ENCODE peak calls at places on chromosomes 11 and 22, in five cellular contexts. M is cardiac muscle cell, H is IMR-90, T is bronchial epithelial cell, F is colonic mucosa. V is an unnamed sample.

GRCh38 chr22:19884161-19884953 is 29.7 kb upstream of the GNB1L start:
- DNase-seq in F (no peak), H (no peak), T (no peak), M (no peak), V (no peak)

GRCh38 chr11:120622189-120622912 is 110.8 kb downstream of the GRIK4 start:
- DNase-seq in M (no peak), H (no peak), F (no peak), T (peak), V (no peak)

GRCh38 chr11:104254347-104254746 is 90.4 kb upstream of the PDGFD start:
- DNase-seq in F (peak), H (no peak), M (peak), T (peak), V (peak)

GRCh38 chr11:86314636-86315035 is 12.6 kb downstream of the HIKESHI start:
- DNase-seq in F (no peak), T (no peak), H (no peak), M (no peak), V (no peak)

GRCh38 chr11:119101367-119101758 is 290 bp downstream of the DPAGT1 start:
- DNase-seq in T (no peak), F (peak), M (no peak), H (no peak), V (no peak)

GRCh38 chr11:95923730-95924413 is at the start of gene MTMR2:
- DNase-seq in H (peak), F (peak), T (peak), M (peak), V (peak)

GRCh38 chr11:124759268-124760204 is 2.6 kb downstream of the ESAM start:
- DNase-seq in T (no peak), H (no peak), F (no peak), M (peak), V (no peak)

GRCh38 chr22:19877626-19878339 is 23.1 kb upstream of the GNB1L start:
- DNase-seq in M (no peak), T (no peak), H (peak), F (no peak), V (no peak)

GRCh38 chr11:86395061-86395551 is 20.4 kb downstream of the CCDC81 start:
- DNase-seq in F (no peak), H (peak), M (peak), T (no peak), V (peak)

GRCh38 chr11:69044111-69045013 is 4.4 kb upstream of the TPCN2 start:
- DNase-seq in M (peak), H (peak), T (peak), F (peak), V (peak)

GRCh38 chr22:42621505-42622002 is 6.9 kb upstream of the POLDIP3 start:
- DNase-seq in T (peak), H (peak), F (peak), M (peak), V (peak)

GRCh38 chr11:66251811-66252210 is 16.6 kb upstream of the RAB1B start:
- DNase-seq in F (no peak), M (no peak), H (no peak), T (no peak), V (no peak)

GRCh38 chr11:70343631-70344030 is 54.7 kb upstream of the CTTN start:
- DNase-seq in H (no peak), T (no peak), F (no peak), M (no peak), V (no peak)

GRCh38 chr22:23289851-23290724 is 109.8 kb downstream of the BCR start:
- DNase-seq in F (peak), H (peak), M (peak), T (peak), V (peak)

GRCh38 chr11:116162541-116163230 is 610.1 kb downstream of the BUD13 start:
- DNase-seq in F (no peak), H (no peak), M (no peak), T (no peak), V (no peak)

GRCh38 chr11:67382481-67383136 is 9.2 kb upstream of the RAD9A start:
- DNase-seq in T (peak), H (peak), M (peak), F (peak), V (peak)

GRCh38 chr22:48868554-48868953 is 959.1 kb downstream of the BRD1 start:
- DNase-seq in T (no peak), H (no peak), M (no peak), F (no peak), V (no peak)

GRCh38 chr22:50165438-50166123 is 5.0 kb upstream of the PANX2 start:
- DNase-seq in M (no peak), H (no peak), F (no peak), T (no peak), V (no peak)

GRCh38 chr22:49362393-49362792 is 465.3 kb downstream of the BRD1 start:
- DNase-seq in F (peak), T (no peak), M (no peak), H (no peak), V (no peak)

GRCh38 chr11:64120951-64121569 is 44.9 kb downstream of the MACROD1 start:
- DNase-seq in H (peak), F (no peak), M (no peak), T (peak), V (peak)

GRCh38 chr22:49561338-49561737 is 266.3 kb downstream of the BRD1 start:
- DNase-seq in M (no peak), T (no peak), F (no peak), H (no peak), V (no peak)

GRCh38 chr11:125167954-125168821 is 3.6 kb downstream of the PKNOX2 start:
- DNase-seq in T (no peak), M (no peak), H (peak), F (no peak), V (no peak)

DNA sequence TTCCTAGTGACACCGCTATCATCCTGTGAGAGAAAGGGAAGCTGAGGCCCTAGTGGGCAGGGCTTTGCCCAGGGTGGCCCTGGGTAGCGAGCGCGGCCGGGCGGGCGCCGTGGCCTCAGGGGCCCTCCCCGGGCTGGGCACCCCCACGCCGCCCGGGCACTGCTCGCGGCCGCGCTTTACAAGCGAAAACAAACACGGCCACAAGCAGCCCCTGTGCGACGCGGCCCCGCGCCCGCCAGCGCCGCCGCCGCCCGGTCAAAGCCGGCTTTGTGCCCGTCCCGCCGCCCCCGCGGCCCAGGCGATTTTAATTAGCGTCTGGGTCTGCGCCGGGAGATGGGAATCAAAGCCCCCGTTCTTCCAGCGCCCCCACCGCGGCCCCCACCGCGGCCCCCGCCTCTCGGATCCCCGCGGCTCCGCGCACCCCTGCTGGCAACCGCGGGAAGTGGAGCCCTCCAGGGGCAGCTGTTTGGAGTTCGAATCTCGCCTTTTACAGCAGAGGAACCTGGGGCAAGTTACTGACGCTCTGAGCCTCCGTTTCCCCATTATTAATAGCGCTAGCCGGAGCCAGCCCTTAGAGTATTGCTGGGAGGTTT is 47.9 kb downstream of the CHRDL2 start:
- DNase-seq in F (no peak), M (no peak), H (no peak), T (no peak), V (no peak)
- TF ChIP-seq CTCF in F (peak), M (peak), H (peak), T (peak), V (peak)

GRCh38 chr11:62737196-62737595 is 8.9 kb downstream of the TTC9C start:
- DNase-seq in M (no peak), H (no peak), F (no peak), T (no peak), V (no peak)
- H3K4me3 ChIP-seq in M (no peak), H (no peak), F (no peak), T (no peak), V (no peak)

GRCh38 chr22:33917744-33918406 is 2.4 kb downstream of the LARGE1 start:
- DNase-seq in H (peak), F (no peak), T (no peak), M (no peak), V (no peak)
- TF ChIP-seq CTCF in H (peak), F (no peak), T (no peak), M (no peak), V (no peak)

GRCh38 chr11:45266693-45267451 is 19.3 kb downstream of the SYT13 start:
- DNase-seq in F (peak), M (no peak), T (no peak), H (no peak), V (no peak)

GRCh38 chr11:45262900-45263299 is 23.2 kb downstream of the SYT13 start:
- DNase-seq in T (no peak), F (no peak), M (no peak), H (no peak), V (no peak)

GRCh38 chr11:45263773-45264172 is 22.4 kb downstream of the SYT13 start:
- DNase-seq in T (no peak), F (no peak), M (no peak), H (no peak), V (no peak)

GRCh38 chr11:45265963-45266692 is 20.0 kb downstream of the SYT13 start:
- DNase-seq in H (no peak), T (peak), M (no peak), F (peak), V (peak)

DNA sequence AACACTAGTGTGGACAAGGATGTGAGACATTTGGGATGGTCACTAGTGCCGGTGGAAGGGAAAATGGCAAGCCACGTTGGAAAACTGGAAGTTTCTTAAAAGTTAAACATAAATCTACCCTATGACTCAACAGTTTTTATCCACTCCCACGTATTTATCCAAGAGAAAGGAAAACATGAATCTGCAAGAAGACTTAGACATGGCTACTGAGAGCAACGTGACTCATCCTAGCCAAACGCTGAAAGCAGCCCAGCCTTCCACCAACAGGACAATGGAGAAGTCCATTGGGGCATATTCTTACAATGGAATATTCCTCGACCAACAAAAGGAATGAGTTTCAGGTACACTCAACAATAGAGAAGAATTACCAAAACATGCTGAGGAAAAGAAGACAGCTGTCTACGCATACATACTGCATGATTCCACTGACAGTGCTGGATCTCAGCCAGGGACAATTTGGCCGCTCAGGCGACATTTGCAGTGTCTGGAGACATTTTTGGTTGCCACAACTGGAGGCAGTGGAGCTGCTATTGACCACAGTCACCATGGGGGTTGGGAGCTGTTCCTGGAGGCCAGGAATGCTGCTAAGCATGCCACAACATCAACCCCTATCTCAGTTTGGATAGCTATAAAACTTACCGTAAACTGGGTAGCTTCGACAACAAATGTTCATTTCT is 21.2 kb downstream of the SYT13 start:
- DNase-seq in T (peak), M (no peak), H (peak), F (no peak), V (peak)
- H3K4me3 ChIP-seq in T (no peak), M (no peak), H (no peak), F (no peak), V (no peak)

GRCh38 chr22:45757936-45758335 is 86.3 kb downstream of the ATXN10 start:
- DNase-seq in T (no peak), F (no peak), M (no peak), H (no peak), V (no peak)

GRCh38 chr22:45754822-45755221 is 83.2 kb downstream of the ATXN10 start:
- DNase-seq in F (no peak), M (no peak), H (no peak), T (no peak), V (no peak)

GRCh38 chr22:45756558-45756957 is 84.9 kb downstream of the ATXN10 start:
- DNase-seq in H (peak), F (no peak), M (no peak), T (no peak), V (no peak)

GRCh38 chr22:45758603-45759002 is 87.0 kb downstream of the ATXN10 start:
- DNase-seq in M (no peak), T (no peak), H (no peak), F (no peak), V (no peak)

DNA sequence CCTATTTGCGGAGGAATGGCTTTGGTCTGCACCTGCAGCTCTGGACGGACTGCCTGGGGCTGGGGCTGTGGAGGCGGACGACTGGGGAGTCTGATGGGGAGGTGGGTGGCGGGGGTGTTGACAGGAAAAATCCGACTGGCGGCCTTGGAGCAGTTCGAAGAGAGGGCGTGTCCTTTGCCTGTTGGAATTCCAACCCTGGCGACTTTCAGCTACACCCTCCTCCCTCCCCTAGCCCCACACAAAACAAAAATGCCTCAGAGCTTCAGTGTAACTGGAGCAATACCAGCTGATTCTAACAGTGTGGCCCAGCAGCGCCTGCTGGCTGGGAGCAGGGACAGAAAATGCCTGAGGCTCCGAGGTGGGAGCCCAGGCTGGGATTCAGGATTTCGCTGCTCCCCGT is 85.4 kb downstream of the ATXN10 start:
- DNase-seq in M (peak), T (no peak), F (no peak), H (peak), V (no peak)
- TF ChIP-seq CTCF in M (peak), T (no peak), F (no peak), H (no peak), V (no peak)

GRCh38 chr22:29470159-29470855 is 9.7 kb upstream of the NEFH start:
- DNase-seq in F (peak), M (peak), T (peak), H (peak), V (peak)
- H3K4me3 ChIP-seq in F (peak), M (peak), T (peak), H (peak), V (peak)

GRCh38 chr11:12088047-12088481 is 22.3 kb upstream of the MICAL2 start:
- DNase-seq in M (peak), F (peak), H (peak), T (peak), V (peak)
- TF ChIP-seq CTCF in M (peak), F (no peak), H (peak), T (peak), V (peak)

GRCh38 chr11:2709429-2709828 is 9.6 kb upstream of the KCNQ1OT1 start:
- DNase-seq in H (peak), F (no peak), M (no peak), T (no peak), V (no peak)
- H3K4me3 ChIP-seq in H (no peak), F (no peak), M (no peak), T (no peak), V (no peak)

DNA sequence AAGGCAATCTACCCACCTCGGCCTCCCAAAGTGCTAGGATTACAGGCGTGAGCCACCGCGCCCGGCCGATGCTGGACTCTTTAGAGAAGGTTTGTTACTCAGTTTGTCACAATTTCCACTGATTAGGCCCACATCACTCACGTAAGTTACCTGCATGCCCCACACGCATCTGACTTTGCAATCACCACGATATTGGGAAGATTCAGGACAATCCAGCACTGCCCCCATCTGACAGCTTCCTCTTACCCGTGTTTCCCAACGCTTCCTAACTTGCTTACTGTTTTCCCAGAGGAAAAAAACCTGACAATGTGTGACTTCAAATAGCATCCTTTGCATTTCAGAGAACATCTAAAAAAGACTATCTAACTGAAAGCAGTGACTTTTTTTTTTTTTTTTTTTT is 21.8 kb upstream of the EIF3M start:
- DNase-seq in M (no peak), F (no peak), T (no peak), H (no peak), V (no peak)
- TF ChIP-seq CTCF in M (no peak), F (no peak), T (no peak), H (no peak), V (no peak)

DNA sequence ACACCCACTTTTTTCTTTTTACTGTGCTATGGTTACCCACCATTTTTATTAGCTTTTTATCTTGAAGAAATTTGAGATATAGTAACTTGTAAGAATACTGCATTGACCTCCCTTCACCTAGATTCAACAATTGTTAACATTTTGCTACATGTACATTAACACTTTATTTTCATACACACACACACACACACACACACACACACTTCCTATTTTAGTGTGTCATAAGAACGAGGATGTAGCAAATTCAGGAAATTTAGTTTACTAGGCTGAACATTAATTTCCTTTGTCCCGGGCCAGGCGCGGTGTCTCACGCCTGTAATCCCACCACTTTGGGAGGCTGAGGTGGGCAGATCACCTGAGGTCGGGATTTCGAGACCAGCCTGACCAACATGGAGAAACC is 1.1 kb upstream of the ATP6V1E1 start:
- DNase-seq in T (no peak), H (no peak), F (no peak), M (no peak), V (no peak)
- H3K4me3 ChIP-seq in T (no peak), H (no peak), F (no peak), M (peak), V (no peak)

V was measured in epithelial cell of esophagus.